ENCODE peak calls at places on chromosomes 7 and 10, in five cellular contexts. One of them, this sample, is unnamed.

GRCh38 chr10:120103957-120104560 is 211.5 kb downstream of the SEC23IP start:
- DNase-seq in ovary: no peak
- DNase-seq in RWPE2: no peak
- DNase-seq in MM.1S: no peak
- DNase-seq in mammary epithelial cell: no peak
- DNase-seq in this sample: no peak

GRCh38 chr10:107054469-107055156 is 109.9 kb downstream of the SORCS1 start:
- DNase-seq in ovary: no peak
- DNase-seq in RWPE2: no peak
- DNase-seq in MM.1S: no peak
- DNase-seq in mammary epithelial cell: no peak
- DNase-seq in this sample: no peak

GRCh38 chr7:25949672-25950487 is 202.1 kb upstream of the NFE2L3 start:
- DNase-seq in ovary: no peak
- DNase-seq in RWPE2: no peak
- DNase-seq in MM.1S: peak
- DNase-seq in mammary epithelial cell: no peak
- DNase-seq in this sample: no peak

GRCh38 chr7:128123291-128124037 is 92.2 kb upstream of the LRRC4 start:
- DNase-seq in ovary: no peak
- DNase-seq in RWPE2: no peak
- DNase-seq in MM.1S: no peak
- DNase-seq in mammary epithelial cell: no peak
- DNase-seq in this sample: peak

GRCh38 chr10:44195120-44196007 is 189.5 kb downstream of the CXCL12 start:
- DNase-seq in ovary: peak
- DNase-seq in RWPE2: no peak
- DNase-seq in MM.1S: no peak
- DNase-seq in mammary epithelial cell: peak
- DNase-seq in this sample: peak

GRCh38 chr7:12386237-12386839 is 17.3 kb downstream of the VWDE start:
- DNase-seq in ovary: no peak
- DNase-seq in RWPE2: no peak
- DNase-seq in MM.1S: no peak
- DNase-seq in mammary epithelial cell: no peak
- DNase-seq in this sample: no peak

GRCh38 chr7:84757756-84758155 is 429.1 kb downstream of the SEMA3D start:
- DNase-seq in ovary: no peak
- DNase-seq in RWPE2: no peak
- DNase-seq in MM.1S: no peak
- DNase-seq in mammary epithelial cell: no peak
- DNase-seq in this sample: no peak

GRCh38 chr10:116385994-116386809 is 41.4 kb upstream of the PNLIPRP3 start:
- DNase-seq in ovary: no peak
- DNase-seq in RWPE2: no peak
- DNase-seq in MM.1S: peak
- DNase-seq in mammary epithelial cell: peak
- DNase-seq in this sample: no peak

GRCh38 chr7:50775826-50776225 is 6.9 kb downstream of the GRB10 start:
- DNase-seq in ovary: no peak
- DNase-seq in RWPE2: no peak
- DNase-seq in MM.1S: no peak
- DNase-seq in mammary epithelial cell: no peak
- DNase-seq in this sample: no peak

GRCh38 chr10:101143354-101143648 is 12.2 kb downstream of the TLX1 start:
- DNase-seq in ovary: no peak
- DNase-seq in RWPE2: no peak
- DNase-seq in MM.1S: no peak
- DNase-seq in mammary epithelial cell: no peak
- DNase-seq in this sample: no peak
- H3K4me3 ChIP-seq in ovary: no peak
- H3K4me3 ChIP-seq in RWPE2: no peak
- H3K4me3 ChIP-seq in MM.1S: no peak
- H3K4me3 ChIP-seq in mammary epithelial cell: no peak
- H3K4me3 ChIP-seq in this sample: no peak

GRCh38 chr7:100464791-100465190 is 731 bp upstream of the SPACDR start:
- DNase-seq in ovary: no peak
- DNase-seq in RWPE2: no peak
- DNase-seq in MM.1S: no peak
- DNase-seq in mammary epithelial cell: no peak
- DNase-seq in this sample: no peak
- H3K27ac ChIP-seq in ovary: no peak
- H3K27ac ChIP-seq in RWPE2: no peak
- H3K27ac ChIP-seq in MM.1S: no peak
- H3K27ac ChIP-seq in mammary epithelial cell: no peak
- H3K27ac ChIP-seq in this sample: no peak

GRCh38 chr10:12196531-12197211 is 683 bp downstream of the CDC123 start:
- DNase-seq in ovary: no peak
- DNase-seq in RWPE2: no peak
- DNase-seq in MM.1S: no peak
- DNase-seq in mammary epithelial cell: no peak
- DNase-seq in this sample: no peak

GRCh38 chr10:12195603-12196506 is at the start of the genes CDC123 and NUDT5:
- DNase-seq in ovary: peak
- DNase-seq in RWPE2: peak
- DNase-seq in MM.1S: peak
- DNase-seq in mammary epithelial cell: peak
- DNase-seq in this sample: peak

GRCh38 chr10:12193193-12193592 is 2.5 kb downstream of the NUDT5 start:
- DNase-seq in ovary: no peak
- DNase-seq in RWPE2: no peak
- DNase-seq in MM.1S: no peak
- DNase-seq in mammary epithelial cell: peak
- DNase-seq in this sample: no peak

GRCh38 chr10:12195281-12195602 is 449 bp downstream of the NUDT5 start:
- DNase-seq in ovary: no peak
- DNase-seq in RWPE2: no peak
- DNase-seq in MM.1S: no peak
- DNase-seq in mammary epithelial cell: no peak
- DNase-seq in this sample: no peak

GRCh38 chr10:12194752-12195271 is 879 bp downstream of the NUDT5 start:
- DNase-seq in ovary: peak
- DNase-seq in RWPE2: no peak
- DNase-seq in MM.1S: peak
- DNase-seq in mammary epithelial cell: peak
- DNase-seq in this sample: peak
- H3K4me3 ChIP-seq in ovary: peak
- H3K4me3 ChIP-seq in RWPE2: peak
- H3K4me3 ChIP-seq in MM.1S: peak
- H3K4me3 ChIP-seq in mammary epithelial cell: peak
- H3K4me3 ChIP-seq in this sample: peak

DNA sequence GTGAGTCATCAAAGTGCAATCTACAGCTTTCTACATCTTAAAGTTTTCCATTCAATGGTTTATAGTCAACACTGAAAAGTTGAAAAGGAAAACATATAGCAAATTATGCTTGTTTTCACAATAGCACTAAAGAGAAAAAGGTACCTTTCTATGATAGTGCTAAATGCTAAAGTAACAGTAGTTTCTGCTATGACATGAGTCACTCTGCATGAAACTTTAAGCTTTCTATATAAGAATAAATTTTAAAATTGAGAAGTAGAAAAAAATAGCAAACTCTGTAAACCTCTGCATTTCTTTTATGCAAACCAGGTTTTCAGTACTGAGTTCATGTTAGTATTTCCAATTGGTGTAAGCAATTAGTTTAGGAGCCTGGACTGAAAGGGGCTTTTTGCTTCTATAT is 31.2 kb upstream of the TMEM168 start:
- DNase-seq in ovary: no peak
- DNase-seq in RWPE2: no peak
- DNase-seq in MM.1S: no peak
- DNase-seq in mammary epithelial cell: no peak
- DNase-seq in this sample: no peak
- H3K27ac ChIP-seq in ovary: no peak
- H3K27ac ChIP-seq in RWPE2: no peak
- H3K27ac ChIP-seq in MM.1S: no peak
- H3K27ac ChIP-seq in mammary epithelial cell: no peak
- H3K27ac ChIP-seq in this sample: no peak

GRCh38 chr10:61628875-61629513 is 33.7 kb upstream of the CABCOCO1 start:
- DNase-seq in ovary: no peak
- DNase-seq in RWPE2: peak
- DNase-seq in MM.1S: no peak
- DNase-seq in mammary epithelial cell: peak
- DNase-seq in this sample: no peak

GRCh38 chr10:61626209-61626608 is 36.5 kb upstream of the CABCOCO1 start:
- DNase-seq in ovary: no peak
- DNase-seq in RWPE2: no peak
- DNase-seq in MM.1S: no peak
- DNase-seq in mammary epithelial cell: no peak
- DNase-seq in this sample: no peak

GRCh38 chr10:61628199-61628874 is 34.4 kb upstream of the CABCOCO1 start:
- DNase-seq in ovary: no peak
- DNase-seq in RWPE2: no peak
- DNase-seq in MM.1S: no peak
- DNase-seq in mammary epithelial cell: peak
- DNase-seq in this sample: no peak

GRCh38 chr10:61629594-61629993 is 33.1 kb upstream of the CABCOCO1 start:
- DNase-seq in ovary: no peak
- DNase-seq in RWPE2: no peak
- DNase-seq in MM.1S: no peak
- DNase-seq in mammary epithelial cell: no peak
- DNase-seq in this sample: no peak

DNA sequence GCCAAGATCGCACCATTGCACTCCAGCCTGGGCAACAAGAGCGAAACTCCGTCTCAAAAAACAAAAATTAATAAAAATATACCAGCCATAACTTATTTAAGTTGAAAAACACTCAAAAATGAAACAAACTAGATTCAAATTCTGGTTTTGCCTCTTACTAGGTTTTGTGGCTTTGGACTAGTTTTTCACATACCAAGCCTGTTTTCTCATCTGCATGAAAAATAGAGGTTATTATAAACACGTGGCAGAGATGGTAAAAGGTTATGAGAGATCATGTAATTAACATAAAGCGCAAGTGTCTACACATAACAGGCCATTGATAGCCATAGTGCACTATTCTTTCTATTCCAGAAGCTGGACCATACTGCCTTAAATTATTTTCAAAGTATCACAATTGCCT is 35.5 kb upstream of the CABCOCO1 start:
- DNase-seq in ovary: no peak
- DNase-seq in RWPE2: no peak
- DNase-seq in MM.1S: no peak
- DNase-seq in mammary epithelial cell: no peak
- DNase-seq in this sample: no peak
- H3K4me3 ChIP-seq in ovary: no peak
- H3K4me3 ChIP-seq in RWPE2: no peak
- H3K4me3 ChIP-seq in MM.1S: no peak
- H3K4me3 ChIP-seq in mammary epithelial cell: no peak
- H3K4me3 ChIP-seq in this sample: no peak

GRCh38 chr10:865924-866576 is 65.5 kb downstream of the LARP4B start:
- DNase-seq in ovary: no peak
- DNase-seq in RWPE2: no peak
- DNase-seq in MM.1S: peak
- DNase-seq in mammary epithelial cell: no peak
- DNase-seq in this sample: no peak
- H3K27ac ChIP-seq in ovary: no peak
- H3K27ac ChIP-seq in RWPE2: no peak
- H3K27ac ChIP-seq in MM.1S: peak
- H3K27ac ChIP-seq in mammary epithelial cell: no peak
- H3K27ac ChIP-seq in this sample: no peak